ENCODE peak calls at places on chromosome 2, in four cellular contexts. Q is AG08395, Z is uterus, C is anterior cingulate cortex. F is an unnamed sample.

GRCh38 chr2:233025706-233026105 is 6.8 kb upstream of the NEU2 start:
- DNase-seq in Z (no peak), C (no peak), Q (no peak), F (no peak)

GRCh38 chr2:165791811-165792454 is 2.1 kb downstream of the GALNT3 start:
- DNase-seq in Z (no peak), C (no peak), Q (no peak), F (no peak)

GRCh38 chr2:28445448-28446258 is 50.2 kb upstream of the PLB1 start:
- DNase-seq in C (no peak), Z (no peak), Q (peak), F (peak)

GRCh38 chr2:63488118-63488713 is 100.1 kb downstream of the WDPCP start:
- DNase-seq in C (peak), Q (peak), Z (no peak), F (no peak)

GRCh38 chr2:184598313-184599053 is at the start of gene ZNF804A:
- DNase-seq in Z (peak), C (peak), Q (peak), F (no peak)

GRCh38 chr2:174176898-174177297 is 71.4 kb downstream of the OLA1 start:
- DNase-seq in Q (peak), Z (no peak), C (no peak), F (peak)

GRCh38 chr2:162091325-162092007 is 17.5 kb upstream of the DPP4 start:
- DNase-seq in C (no peak), Z (no peak), Q (no peak), F (peak)

GRCh38 chr2:213251618-213252017 is 32.6 kb upstream of the SPAG16 start:
- DNase-seq in C (no peak), Q (peak), Z (no peak), F (peak)

GRCh38 chr2:148979164-148979918 is 59.2 kb upstream of the LYPD6B start:
- DNase-seq in C (no peak), Z (no peak), Q (no peak), F (no peak)

GRCh38 chr2:74876081-74876886 is 42.4 kb downstream of the HK2 start:
- DNase-seq in Q (peak), Z (peak), C (no peak), F (no peak)

GRCh38 chr2:198127627-198128026 is 323.2 kb downstream of the PLCL1 start:
- DNase-seq in Q (peak), C (no peak), Z (peak), F (peak)

GRCh38 chr2:36507408-36507812 is 90.6 kb downstream of the FEZ2 start:
- DNase-seq in Z (peak), Q (peak), C (peak), F (no peak)

GRCh38 chr2:239337877-239338484 is 62.8 kb downstream of the HDAC4 start:
- DNase-seq in C (no peak), Z (no peak), Q (no peak), F (no peak)

GRCh38 chr2:154620490-154620889 is 78.0 kb upstream of the KCNJ3 start:
- DNase-seq in C (no peak), Q (no peak), Z (no peak), F (no peak)

GRCh38 chr2:175600024-175600831 is 401.8 kb downstream of the LNPK start:
- DNase-seq in Q (peak), Z (no peak), C (no peak), F (no peak)

GRCh38 chr2:70124983-70125480 is 37.8 kb downstream of the PCBP1 start:
- DNase-seq in Q (peak), Z (peak), C (peak), F (no peak)